ENCODE peak calls at places on chromosomes 1 and 21, in five cellular contexts. X, R, U, A and P are unnamed samples. For H3K4me1, the result is how much of the 10 kb centered on the place peaks cover.

GRCh38 chr1:51073456-51073855 is 28.6 kb upstream of the C1orf185 start:
- DNase-seq in X (peak), R (no peak), A (no peak), U (no peak), P (no peak)

GRCh38 chr1:33228935-33229487 is 27.3 kb upstream of the ZNF362 start:
- DNase-seq in R (no peak), X (peak), U (no peak), A (no peak), P (no peak)

GRCh38 chr1:231896806-231897205 is 270.2 kb downstream of the DISC1 start:
- DNase-seq in U (no peak), A (no peak), X (no peak), R (no peak), P (no peak)

GRCh38 chr1:159289059-159289458 is 13.1 kb upstream of the FCER1A start:
- DNase-seq in R (no peak), X (no peak), A (no peak), U (no peak), P (no peak)

GRCh38 chr21:33968082-33968997 is 52.7 kb upstream of the ATP5PO start:
- DNase-seq in R (no peak), U (peak), A (no peak), X (no peak), P (no peak)

GRCh38 chr1:171286032-171286705 is 27.8 kb upstream of the FMO4 start:
- DNase-seq in X (no peak), U (no peak), R (no peak), A (no peak), P (no peak)

GRCh38 chr1:221604948-221605347 is 136.9 kb downstream of the DUSP10 start:
- DNase-seq in X (no peak), A (no peak), R (no peak), U (no peak), P (no peak)

GRCh38 chr21:17231124-17231523 is 281.7 kb upstream of the CXADR start:
- DNase-seq in U (no peak), X (no peak), R (no peak), A (no peak), P (no peak)

GRCh38 chr1:41416552-41417334 is 55.5 kb downstream of the FOXO6 start:
- DNase-seq in A (peak), R (peak), U (peak), X (peak), P (no peak)

DNA sequence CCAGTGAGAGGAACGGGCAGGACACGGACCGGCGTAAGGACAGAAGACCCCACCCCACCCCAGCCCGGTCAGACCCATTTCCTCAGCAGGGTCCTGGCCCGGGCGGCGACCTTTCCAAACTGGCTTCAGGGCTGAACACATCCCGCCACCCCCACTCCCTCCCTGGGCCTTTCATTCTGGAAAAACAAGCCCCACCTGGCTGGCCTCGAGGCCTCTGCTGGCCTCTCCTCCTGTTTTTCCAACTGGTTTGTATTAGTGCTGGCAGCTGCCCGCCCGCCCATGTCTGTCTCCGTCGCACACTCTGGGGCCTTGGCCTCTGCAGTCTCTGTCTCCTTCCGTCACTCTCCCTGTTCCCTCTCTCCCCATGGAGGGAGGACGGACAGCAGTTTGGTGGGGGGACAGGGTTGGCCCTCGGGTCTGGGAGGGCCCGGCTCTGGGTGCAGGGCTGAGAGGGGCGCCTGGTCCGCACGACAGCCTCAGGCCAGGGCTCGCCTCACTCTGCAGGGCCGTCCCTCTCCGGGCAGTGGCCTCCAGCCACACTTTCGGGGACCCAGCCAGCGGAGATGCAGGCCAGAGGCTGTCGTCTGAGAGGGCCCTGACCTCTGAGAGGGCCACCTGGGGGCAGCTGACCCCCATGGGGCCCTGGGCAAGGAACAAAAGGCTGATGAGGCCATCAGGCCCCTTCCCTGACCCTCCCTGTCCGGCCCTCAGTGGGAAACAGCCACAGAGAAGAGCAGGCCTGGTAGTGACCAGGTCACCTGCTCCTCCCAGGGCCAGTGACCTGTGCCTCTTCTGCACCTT is 1.5 kb upstream of the MXRA8 start:
- DNase-seq in U (no peak), R (no peak), A (no peak), X (no peak), P (peak)
- H3K4me1 ChIP-seq in U (under half), R (under half), A (under half), X (under half), P (under half)

GRCh38 chr1:1400576-1401456 is 1.7 kb upstream of the CCNL2 start:
- DNase-seq in A (no peak), R (no peak), X (no peak), U (no peak), P (no peak)
- H3K4me1 ChIP-seq in A (under half), R (under half), X (under half), U (under half), P (under half)

DNA sequence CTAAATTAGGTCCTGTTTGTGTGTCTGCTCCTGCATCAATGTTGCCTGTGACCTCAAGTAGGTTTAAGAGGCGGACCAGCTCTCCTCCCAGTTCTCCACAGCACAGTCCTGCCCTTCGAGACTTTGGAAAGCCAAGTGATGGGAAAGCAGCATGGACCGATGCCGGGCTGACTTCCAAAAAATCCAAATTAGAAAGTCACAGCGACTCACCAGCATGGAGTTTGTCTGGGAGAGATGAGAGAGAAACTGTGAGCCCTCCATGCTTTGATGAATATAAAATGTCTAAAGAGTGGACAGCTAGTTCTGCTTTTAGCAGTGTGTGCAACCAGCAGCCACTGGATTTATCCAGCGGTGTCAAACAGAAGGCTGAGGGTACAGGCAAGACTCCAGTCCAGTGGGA is 79.9 kb downstream of the PRDM2 start:
- DNase-seq in A (no peak), R (no peak), U (no peak), X (no peak), P (no peak)
- H3K4me1 ChIP-seq in A (under half), R (under half), U (under half), X (under half), P (under half)

DNA sequence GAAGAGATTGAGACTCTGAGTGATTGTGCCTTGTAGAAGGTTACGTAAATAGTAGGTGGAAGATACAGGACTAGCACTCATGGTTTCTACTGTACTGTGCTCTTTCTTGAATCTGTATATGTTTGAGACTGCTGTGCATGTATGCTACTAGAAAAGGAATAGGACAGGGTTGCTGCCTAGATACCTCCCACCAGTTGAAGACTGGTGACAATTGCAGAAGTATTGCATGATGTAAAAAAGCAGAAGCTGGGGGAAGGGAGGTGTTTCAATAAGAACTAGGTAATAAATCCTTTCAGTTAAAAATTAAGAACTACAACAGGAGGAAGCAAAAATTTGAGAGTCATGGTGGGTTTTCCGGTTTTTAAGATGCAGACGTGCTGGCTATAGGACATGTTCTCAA is 88.1 kb downstream of the CCDC30 start:
- DNase-seq in U (no peak), X (no peak), A (no peak), R (no peak), P (no peak)
- H3K4me1 ChIP-seq in U (under half), X (under half), A (under half), R (under half), P (under half)

GRCh38 chr1:223707270-223708000 is 4.9 kb upstream of the CAPN2 start:
- DNase-seq in A (peak), X (peak), U (peak), R (no peak), P (no peak)
- H3K4me1 ChIP-seq in A (under half), X (under half), U (under half), R (under half), P (under half)

GRCh38 chr1:91753878-91754277 is 132.1 kb downstream of the TGFBR3 start:
- DNase-seq in X (no peak), U (no peak), R (no peak), A (no peak), P (no peak)
- H3K4me1 ChIP-seq in X (under half), U (under half), R (under half), A (under half), P (under half)

GRCh38 chr1:152110860-152111514 is 4.3 kb downstream of the TCHH start:
- DNase-seq in U (peak), X (peak), R (no peak), A (no peak), P (peak)
- H3K4me1 ChIP-seq in U (under half), X (half or more), R (under half), A (under half), P (under half)

GRCh38 chr1:53071915-53072314 is 9.9 kb downstream of the PODN start:
- DNase-seq in R (no peak), A (no peak), U (no peak), X (no peak), P (no peak)

GRCh38 chr1:53069663-53070327 is 7.8 kb downstream of the PODN start:
- DNase-seq in X (peak), U (no peak), A (peak), R (no peak), P (peak)

GRCh38 chr1:53071167-53071865 is 9.3 kb downstream of the PODN start:
- DNase-seq in A (no peak), U (no peak), X (no peak), R (no peak), P (peak)

GRCh38 chr1:53069265-53069662 is 7.3 kb downstream of the PODN start:
- DNase-seq in A (peak), X (no peak), U (no peak), R (no peak), P (no peak)

DNA sequence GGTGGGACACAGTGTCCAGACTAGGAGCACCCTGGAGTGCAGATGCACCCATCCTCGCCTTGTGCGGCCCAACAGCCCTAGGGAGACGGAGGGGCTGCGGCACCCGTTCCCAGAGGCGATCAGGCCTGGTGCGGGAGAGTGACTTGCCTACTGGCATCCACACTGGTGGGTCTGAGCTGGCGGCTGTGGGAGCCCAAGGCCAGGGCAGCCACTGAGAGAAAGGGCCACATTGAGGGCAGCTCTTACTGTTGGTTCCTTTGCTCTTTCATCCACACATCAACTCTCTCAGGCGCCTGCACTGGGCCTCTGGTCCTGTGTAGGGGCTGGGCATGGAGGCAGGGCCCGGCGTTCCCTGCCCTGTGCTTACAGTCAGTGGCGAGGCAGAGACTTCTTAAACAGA is 8.6 kb downstream of the PODN start:
- DNase-seq in R (no peak), U (no peak), A (peak), X (peak), P (peak)
- H3K4me1 ChIP-seq in R (under half), U (under half), A (under half), X (under half), P (under half)

DNA sequence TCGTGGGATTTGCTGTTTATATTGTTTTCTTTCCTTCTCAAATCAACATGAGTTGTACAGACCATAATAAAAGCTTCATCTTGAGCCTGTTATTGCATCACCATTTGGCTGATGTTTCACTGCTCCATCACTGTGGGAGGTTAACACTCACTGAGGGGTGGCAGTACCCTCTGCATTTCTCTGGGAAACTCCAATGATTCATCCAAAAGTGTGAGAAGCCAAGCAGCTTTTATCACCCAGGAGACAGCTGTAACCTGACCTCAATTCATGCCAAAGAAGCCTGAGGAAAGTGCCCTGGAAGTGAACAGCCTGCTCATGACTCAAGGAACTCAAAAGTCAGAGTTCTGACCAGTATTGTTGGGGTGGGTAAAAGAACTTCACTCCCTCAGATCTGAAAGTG is 84.1 kb downstream of the GPR88 start:
- DNase-seq in R (no peak), A (no peak), U (no peak), X (peak), P (no peak)
- H3K4me1 ChIP-seq in R (under half), A (under half), U (under half), X (under half), P (under half)